ENCODE peak calls at places on chromosome 11, in seven cellular contexts. D is IMR-90, Q is mesenchymal stem cell, Y is mesendoderm, W is H1, O is neuronal stem cell, V is trophoblast cell. N is an unnamed sample.
A peak's percentile ranks its signal among the peaks of the same experiment; 100 is the strongest.

GRCh38 chr11:60982184-60982583 is 10.7 kb downstream of the CD6 start:
- DNase-seq in D (no peak), Q (no peak), Y (no peak), W (no peak), O (no peak), V (no peak), N (no peak)

GRCh38 chr11:34256591-34256990 is 101.2 kb downstream of the ABTB2 start:
- DNase-seq in D (no peak), Q (no peak), Y (no peak), W (no peak), O (no peak), V (no peak), N (no peak)

GRCh38 chr11:109865558-109866186 is 227.5 kb upstream of the ZC3H12C start:
- DNase-seq in D (no peak), Q (no peak), Y (peak; percentile 70), W (no peak), O (no peak), V (no peak), N (peak; percentile 30)

GRCh38 chr11:47980093-47980906 is at the start of gene PTPRJ:
- DNase-seq in D (peak; percentile 48), Q (peak; percentile 60), Y (peak; percentile 75), W (no peak), O (peak; percentile 74), V (no peak), N (peak; percentile 75)

GRCh38 chr11:58318532-58318931 is 40.3 kb downstream of the OR5B17 start:
- DNase-seq in D (peak; percentile 80), Q (no peak), Y (no peak), W (no peak), O (no peak), V (no peak), N (no peak)

GRCh38 chr11:56013805-56014204 is 13.6 kb upstream of the OR5AS1 start:
- DNase-seq in D (no peak), Q (no peak), Y (no peak), W (no peak), O (no peak), V (no peak), N (no peak)

GRCh38 chr11:40186401-40187091 is 1272.9 kb downstream of the LRRC4C start:
- DNase-seq in D (no peak), Q (no peak), Y (no peak), W (no peak), O (no peak), V (no peak), N (no peak)

GRCh38 chr11:45879803-45880685 is 5.4 kb upstream of the MAPK8IP1 start:
- DNase-seq in D (peak; percentile 22), Q (peak; percentile 78), Y (no peak), W (no peak), O (no peak), V (no peak), N (no peak)

GRCh38 chr11:34214961-34215805 is 109.8 kb downstream of the NAT10 start:
- DNase-seq in D (peak; percentile 78), Q (peak; percentile 32), Y (peak; percentile 58), W (no peak), O (no peak), V (peak; percentile 82), N (no peak)

GRCh38 chr11:6655020-6655789 is 404 bp downstream of the DCHS1 start:
- DNase-seq in D (no peak), Q (peak; percentile 52), Y (no peak), W (no peak), O (no peak), V (no peak), N (no peak)

GRCh38 chr11:14308114-14308896 is 50.7 kb downstream of the RRAS2 start:
- DNase-seq in D (peak; percentile 58), Q (peak; percentile 64), Y (peak; percentile 64), W (no peak), O (no peak), V (no peak), N (no peak)

GRCh38 chr11:108199446-108200321 is 22.8 kb downstream of the NPAT start:
- DNase-seq in D (peak; percentile 68), Q (peak; percentile 59), Y (peak; percentile 74), W (no peak), O (no peak), V (peak; percentile 95), N (no peak)

GRCh38 chr11:60955566-60955965 is 3.6 kb upstream of the SLC15A3 start:
- DNase-seq in D (no peak), Q (no peak), Y (no peak), W (no peak), O (no peak), V (no peak), N (no peak)

GRCh38 chr11:1081601-1082311 is 7.1 kb downstream of the MUC2 start:
- DNase-seq in D (no peak), Q (no peak), Y (no peak), W (no peak), O (no peak), V (no peak), N (no peak)

GRCh38 chr11:72613977-72614376 is 60.2 kb downstream of the PDE2A start:
- DNase-seq in D (no peak), Q (no peak), Y (no peak), W (no peak), O (no peak), V (no peak), N (no peak)

GRCh38 chr11:116879789-116880402 is 42.5 kb upstream of the APOA1 start:
- DNase-seq in D (peak; percentile 85), Q (peak; percentile 79), Y (peak; percentile 78), W (no peak), O (peak; percentile 29), V (peak; percentile 35), N (no peak)

GRCh38 chr11:105923252-105923651 is 98.8 kb downstream of the MSANTD4 start:
- DNase-seq in D (peak; percentile 24), Q (no peak), Y (no peak), W (no peak), O (no peak), V (no peak), N (no peak)

GRCh38 chr11:124108158-124108557 is 7.1 kb upstream of the VWA5A start:
- DNase-seq in D (peak; percentile 15), Q (peak; percentile 43), Y (peak; percentile 80), W (no peak), O (no peak), V (peak; percentile 19), N (peak; percentile 38)

GRCh38 chr11:69125861-69126260 is 29.9 kb upstream of the SMIM38 start:
- DNase-seq in D (no peak), Q (no peak), Y (no peak), W (no peak), O (no peak), V (no peak), N (peak; percentile 22)

GRCh38 chr11:85776951-85777602 is 33.9 kb downstream of the SYTL2 start:
- DNase-seq in D (no peak), Q (no peak), Y (no peak), W (no peak), O (no peak), V (no peak), N (no peak)

GRCh38 chr11:84993386-84993785 is 633.8 kb downstream of the DLG2 start:
- DNase-seq in D (no peak), Q (no peak), Y (peak; percentile 75), W (peak; percentile 7), O (no peak), V (no peak), N (peak; percentile 58)

GRCh38 chr11:86548278-86548917 is 124.0 kb downstream of the ME3 start:
- DNase-seq in D (peak; percentile 80), Q (peak; percentile 28), Y (no peak), W (no peak), O (no peak), V (no peak), N (no peak)

GRCh38 chr11:32437406-32438345 is 2.3 kb upstream of the WT1 start:
- DNase-seq in D (no peak), Q (no peak), Y (peak; percentile 74), W (no peak), O (no peak), V (no peak), N (peak; percentile 83)

GRCh38 chr11:111399187-111400031 is 20.3 kb upstream of the POU2AF1 start:
- DNase-seq in D (no peak), Q (no peak), Y (no peak), W (no peak), O (no peak), V (no peak), N (no peak)

GRCh38 chr11:89293966-89294679 is 116.4 kb downstream of the TYR start:
- DNase-seq in D (peak; percentile 12), Q (peak; percentile 21), Y (peak; percentile 59), W (peak; percentile 25), O (peak; percentile 17), V (no peak), N (peak; percentile 72)
- H4K8ac ChIP-seq in D (no peak overlapping the region), Q (peak overlapping the region; percentile 96), Y (no peak overlapping the region), W (no peak overlapping the region), O (no peak overlapping the region), V (peak overlapping the region; percentile 54), N (no peak overlapping the region)

DNA sequence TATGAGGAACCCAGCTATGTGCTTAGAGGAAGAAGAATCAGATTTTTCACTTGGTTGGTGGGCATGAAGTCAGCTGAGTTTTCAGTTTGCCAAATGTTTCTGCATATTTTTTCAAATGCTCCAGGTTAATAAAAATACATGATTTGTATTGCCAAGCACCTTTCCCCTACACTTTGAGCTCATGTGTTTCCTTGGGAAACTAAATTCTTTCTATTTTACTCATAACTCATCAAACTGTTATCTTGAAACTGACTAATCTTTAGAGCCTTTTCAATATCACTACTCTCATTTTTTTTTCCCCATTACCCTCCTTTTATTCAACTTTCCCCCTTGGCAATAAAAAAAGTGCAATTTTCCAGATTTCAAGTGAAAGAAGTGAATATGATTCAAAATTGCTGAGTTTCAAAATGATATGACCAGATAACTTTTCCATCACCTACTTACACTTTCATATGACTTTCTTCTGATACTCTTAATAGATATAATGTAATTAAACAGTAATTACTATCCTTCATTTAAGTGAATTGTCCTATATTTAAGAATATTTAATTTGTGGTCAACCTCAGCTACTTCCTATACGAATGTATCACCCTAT is 91.9 kb upstream of the SOX6 start:
- DNase-seq in D (peak; percentile 17), Q (no peak), Y (no peak), W (no peak), O (no peak), V (no peak), N (no peak)
- H4K8ac ChIP-seq in D (no peak overlapping the region), Q (no peak overlapping the region), Y (no peak overlapping the region), W (no peak overlapping the region), O (no peak overlapping the region), V (no peak overlapping the region), N (no peak overlapping the region)

GRCh38 chr11:77129069-77129840 is 1.2 kb downstream of the MYO7A start:
- DNase-seq in D (no peak), Q (no peak), Y (no peak), W (no peak), O (no peak), V (no peak), N (no peak)
- H4K8ac ChIP-seq in D (no peak overlapping the region), Q (no peak overlapping the region), Y (no peak overlapping the region), W (no peak overlapping the region), O (no peak overlapping the region), V (no peak overlapping the region), N (no peak overlapping the region)

DNA sequence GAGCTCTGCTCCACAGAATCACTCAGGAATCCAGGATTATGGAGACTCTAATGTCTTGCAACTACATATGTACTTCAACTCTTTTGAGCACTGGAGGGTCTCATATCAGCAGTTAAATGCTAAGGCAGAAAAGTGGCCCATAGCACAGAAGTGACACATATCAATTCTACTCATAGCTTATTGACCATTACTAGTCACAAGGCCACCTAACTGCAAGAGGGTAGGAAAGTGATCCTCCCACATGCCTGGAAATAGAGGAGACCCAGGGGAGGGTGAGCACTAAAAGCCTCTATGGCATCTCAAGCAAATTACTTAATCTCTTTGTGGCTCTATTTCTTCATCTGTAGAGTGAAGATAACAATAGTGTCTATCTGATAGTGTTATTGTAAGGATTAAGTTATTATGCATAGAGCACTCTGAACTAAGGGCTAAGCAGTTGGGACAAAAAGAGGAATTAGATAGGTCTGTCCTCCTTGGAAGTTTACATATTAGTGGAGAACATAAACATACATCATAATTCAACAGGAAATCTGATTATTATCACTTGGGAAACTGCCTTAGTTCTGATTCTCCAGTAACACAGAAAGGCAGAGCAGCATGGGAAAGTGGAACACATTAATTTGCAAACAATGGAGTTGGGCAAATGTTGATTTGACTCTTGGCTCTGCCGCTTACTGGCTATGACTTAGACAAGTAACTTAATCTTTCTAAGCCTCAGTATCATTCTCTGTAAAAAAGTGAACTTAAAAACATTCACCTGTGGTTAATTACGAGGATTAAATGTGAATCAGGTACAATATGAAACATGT is 25.1 kb upstream of the USP47 start:
- DNase-seq in D (peak; percentile 69), Q (no peak), Y (peak; percentile 16), W (no peak), O (no peak), V (no peak), N (no peak)
- H4K8ac ChIP-seq in D (no peak overlapping the region), Q (no peak overlapping the region), Y (no peak overlapping the region), W (no peak overlapping the region), O (no peak overlapping the region), V (no peak overlapping the region), N (no peak overlapping the region)

N was measured in H9.